ENCODE peak calls at places on chromosomes 5 and 9, in eight cellular contexts. One of them, this sample, is unnamed.

GRCh38 chr9:87699835-87700234 is 26.1 kb upstream of the CTSL start:
- DNase-seq in pulmonary artery endothelial cell: no peak
- DNase-seq in heart right ventricle: no peak
- DNase-seq in AG10803: no peak
- DNase-seq in progenitor cell of endocrine pancreas: no peak
- DNase-seq in bronchial epithelial cell: peak
- DNase-seq in EH: no peak
- DNase-seq in psoas muscle: no peak
- DNase-seq in this sample: no peak

GRCh38 chr5:173472784-173473278 is 143.6 kb downstream of the BOD1 start:
- DNase-seq in pulmonary artery endothelial cell: no peak
- DNase-seq in heart right ventricle: no peak
- DNase-seq in AG10803: peak
- DNase-seq in progenitor cell of endocrine pancreas: no peak
- DNase-seq in bronchial epithelial cell: no peak
- DNase-seq in EH: peak
- DNase-seq in psoas muscle: peak
- DNase-seq in this sample: no peak

GRCh38 chr9:112447283-112447761 is 39.3 kb upstream of the KIAA1958 start:
- DNase-seq in pulmonary artery endothelial cell: no peak
- DNase-seq in heart right ventricle: no peak
- DNase-seq in AG10803: peak
- DNase-seq in progenitor cell of endocrine pancreas: no peak
- DNase-seq in bronchial epithelial cell: peak
- DNase-seq in EH: peak
- DNase-seq in psoas muscle: no peak
- DNase-seq in this sample: no peak

GRCh38 chr5:126871441-126871840 is 94.5 kb downstream of the LMNB1 start:
- DNase-seq in pulmonary artery endothelial cell: no peak
- DNase-seq in heart right ventricle: no peak
- DNase-seq in AG10803: peak
- DNase-seq in progenitor cell of endocrine pancreas: no peak
- DNase-seq in bronchial epithelial cell: peak
- DNase-seq in EH: no peak
- DNase-seq in psoas muscle: no peak
- DNase-seq in this sample: no peak

GRCh38 chr9:70136632-70137031 is 93.0 kb downstream of the MAMDC2 start:
- DNase-seq in pulmonary artery endothelial cell: peak
- DNase-seq in heart right ventricle: no peak
- DNase-seq in AG10803: peak
- DNase-seq in progenitor cell of endocrine pancreas: no peak
- DNase-seq in bronchial epithelial cell: peak
- DNase-seq in EH: peak
- DNase-seq in psoas muscle: no peak
- DNase-seq in this sample: no peak

GRCh38 chr9:97359147-97359546 is 51.7 kb downstream of the CCDC180 start:
- DNase-seq in pulmonary artery endothelial cell: no peak
- DNase-seq in heart right ventricle: no peak
- DNase-seq in AG10803: no peak
- DNase-seq in progenitor cell of endocrine pancreas: no peak
- DNase-seq in bronchial epithelial cell: no peak
- DNase-seq in EH: no peak
- DNase-seq in psoas muscle: no peak
- DNase-seq in this sample: no peak

GRCh38 chr9:132260846-132261245 is 93.9 kb downstream of the SETX start:
- DNase-seq in pulmonary artery endothelial cell: no peak
- DNase-seq in heart right ventricle: no peak
- DNase-seq in AG10803: no peak
- DNase-seq in progenitor cell of endocrine pancreas: no peak
- DNase-seq in bronchial epithelial cell: no peak
- DNase-seq in EH: no peak
- DNase-seq in psoas muscle: no peak
- DNase-seq in this sample: no peak

GRCh38 chr5:169970911-169971436 is 9.3 kb downstream of the INSYN2B start:
- DNase-seq in pulmonary artery endothelial cell: peak
- DNase-seq in heart right ventricle: no peak
- DNase-seq in AG10803: peak
- DNase-seq in progenitor cell of endocrine pancreas: no peak
- DNase-seq in bronchial epithelial cell: peak
- DNase-seq in EH: peak
- DNase-seq in psoas muscle: peak
- DNase-seq in this sample: no peak

GRCh38 chr9:75086443-75087278 is 1.3 kb downstream of the NMRK1 start:
- DNase-seq in pulmonary artery endothelial cell: no peak
- DNase-seq in heart right ventricle: no peak
- DNase-seq in AG10803: no peak
- DNase-seq in progenitor cell of endocrine pancreas: no peak
- DNase-seq in bronchial epithelial cell: peak
- DNase-seq in EH: no peak
- DNase-seq in psoas muscle: peak
- DNase-seq in this sample: no peak

GRCh38 chr9:87533291-87533690 is 35.6 kb downstream of the DAPK1 start:
- DNase-seq in pulmonary artery endothelial cell: no peak
- DNase-seq in heart right ventricle: no peak
- DNase-seq in AG10803: no peak
- DNase-seq in progenitor cell of endocrine pancreas: no peak
- DNase-seq in bronchial epithelial cell: no peak
- DNase-seq in EH: no peak
- DNase-seq in psoas muscle: no peak
- DNase-seq in this sample: no peak